ENCODE peak calls at places on chromosomes 1 and 21, in seven cellular contexts. A is HCT116, L is IMR-90, Q is OCI-LY7, W is neuronal stem cell, Y is mesendoderm, G is fibroblast of lung. C is an unnamed sample.

GRCh38 chr1:162081316-162081715 is 11.8 kb downstream of the NOS1AP start:
- DNase-seq in Y (no peak), L (no peak), Q (no peak), W (no peak), G (no peak), A (peak), C (no peak)

GRCh38 chr1:21652101-21652936 is 16.8 kb downstream of the RAP1GAP start:
- DNase-seq in Q (no peak), Y (peak), G (no peak), A (no peak), L (no peak), W (no peak), C (no peak)

GRCh38 chr1:119982006-119982405 is 85.7 kb upstream of the ADAM30 start:
- DNase-seq in Y (no peak), W (no peak), L (peak), A (no peak), Q (no peak), G (no peak), C (no peak)

GRCh38 chr1:53765656-53766055 is 26.7 kb upstream of the GLIS1 start:
- DNase-seq in Y (peak), A (no peak), L (peak), W (no peak), Q (no peak), G (peak), C (no peak)

GRCh38 chr1:39115271-39116110 is 89.0 kb upstream of the MACF1 start:
- DNase-seq in Y (no peak), G (peak), A (no peak), W (no peak), L (peak), Q (no peak), C (no peak)

GRCh38 chr21:39258207-39258606 is 55.2 kb downstream of the BRWD1 start:
- DNase-seq in G (no peak), Q (no peak), L (no peak), Y (peak), A (no peak), W (no peak), C (no peak)

GRCh38 chr1:164619006-164619784 is 60.2 kb downstream of the PBX1 start:
- DNase-seq in W (no peak), G (no peak), Q (no peak), Y (no peak), A (no peak), L (no peak), C (no peak)

GRCh38 chr1:214861615-214862014 is 220.9 kb upstream of the KCNK2 start:
- DNase-seq in Q (no peak), G (no peak), A (no peak), L (peak), Y (no peak), W (no peak), C (no peak)

GRCh38 chr1:57474097-57474750 is 50.4 kb upstream of the DAB1 start:
- DNase-seq in A (no peak), L (peak), G (peak), Q (no peak), W (no peak), Y (no peak), C (no peak)

GRCh38 chr21:38027901-38028300 is 111.6 kb upstream of the KCNJ6 start:
- DNase-seq in A (no peak), W (no peak), L (no peak), Q (no peak), G (no peak), Y (no peak), C (no peak)

GRCh38 chr1:112544753-112545152 is 36.0 kb downstream of the WNT2B start:
- DNase-seq in L (peak), A (no peak), W (no peak), Q (no peak), G (peak), Y (no peak), C (no peak)

GRCh38 chr21:35503646-35504045 is 454.5 kb upstream of the RUNX1 start:
- DNase-seq in Y (peak), W (no peak), A (no peak), L (peak), Q (no peak), G (no peak), C (no peak)

GRCh38 chr1:56375184-56375837 is 204.1 kb downstream of the PLPP3 start:
- DNase-seq in A (no peak), L (peak), W (no peak), Q (no peak), Y (no peak), G (peak), C (no peak)

GRCh38 chr1:210132582-210132981 is 100.0 kb upstream of the SERTAD4 start:
- DNase-seq in W (peak), G (peak), Q (peak), L (peak), A (no peak), Y (peak), C (no peak)

GRCh38 chr1:24027838-24028468 is 47.8 kb upstream of the SRSF10 start:
- DNase-seq in Y (no peak), A (no peak), W (no peak), L (peak), G (peak), Q (peak), C (no peak)

GRCh38 chr1:102107441-102107840 is 110.7 kb upstream of the OLFM3 start:
- DNase-seq in Y (peak), Q (no peak), W (peak), L (no peak), A (no peak), G (no peak), C (no peak)

GRCh38 chr1:113534130-113534817 is 144.0 kb downstream of the MAGI3 start:
- DNase-seq in Y (peak), A (no peak), W (no peak), Q (no peak), L (peak), G (peak), C (no peak)

GRCh38 chr1:169466259-169467230 is 19.2 kb downstream of the SLC19A2 start:
- DNase-seq in G (peak), W (no peak), Q (peak), L (peak), Y (peak), A (peak), C (no peak)

GRCh38 chr1:54289939-54290233 is 89.9 kb downstream of the MRPL37 start:
- DNase-seq in L (no peak), Q (no peak), Y (no peak), G (no peak), A (no peak), W (no peak), C (no peak)

GRCh38 chr1:156775799-156776198 is 8.5 kb downstream of the PRCC start:
- DNase-seq in Q (no peak), W (no peak), G (no peak), A (no peak), Y (no peak), L (no peak), C (no peak)

GRCh38 chr1:156376146-156376545 is 7.1 kb downstream of the RHBG start:
- DNase-seq in L (peak), A (no peak), W (no peak), Y (peak), Q (no peak), G (peak), C (no peak)

GRCh38 chr1:115665319-115665718 is 23.5 kb downstream of the VANGL1 start:
- DNase-seq in G (no peak), W (no peak), A (no peak), L (no peak), Y (no peak), Q (no peak), C (no peak)

GRCh38 chr1:115668579-115668978 is 26.8 kb downstream of the VANGL1 start:
- DNase-seq in L (peak), G (peak), W (no peak), Y (no peak), A (peak), Q (no peak), C (no peak)

GRCh38 chr1:115666206-115666605 is 24.4 kb downstream of the VANGL1 start:
- DNase-seq in Y (no peak), L (no peak), Q (no peak), G (no peak), A (no peak), W (no peak), C (no peak)

GRCh38 chr1:115666702-115667101 is 24.9 kb downstream of the VANGL1 start:
- DNase-seq in Y (no peak), G (no peak), A (no peak), W (no peak), Q (no peak), L (no peak), C (no peak)

GRCh38 chr1:115665746-115666145 is 24.0 kb downstream of the VANGL1 start:
- DNase-seq in Q (no peak), Y (no peak), W (no peak), G (no peak), A (no peak), L (no peak), C (no peak)
- H3K27ac ChIP-seq in Q (no peak), Y (no peak), W (no peak), G (no peak), A (no peak), L (no peak), C (no peak)

GRCh38 chr1:2810899-2811525 is 9.5 kb upstream of the TTC34 start:
- DNase-seq in A (no peak), W (no peak), G (no peak), Q (no peak), L (no peak), Y (no peak), C (no peak)
- H3K27ac ChIP-seq in A (no peak), W (no peak), G (no peak), Q (no peak), L (no peak), Y (no peak), C (no peak)

GRCh38 chr1:26315874-26316850 is 1.6 kb upstream of the CD52 start:
- DNase-seq in W (no peak), L (no peak), G (no peak), Y (no peak), A (no peak), Q (peak), C (no peak)

GRCh38 chr1:26320896-26321295 is 3.1 kb downstream of the CD52 start:
- DNase-seq in L (no peak), A (no peak), G (no peak), Y (no peak), W (no peak), Q (no peak), C (no peak)

GRCh38 chr1:26317612-26318337 is at the start of gene CD52:
- DNase-seq in G (no peak), Y (peak), L (no peak), A (no peak), Q (peak), W (no peak), C (no peak)

GRCh38 chr1:26318338-26319064 is 743 bp downstream of the CD52 start:
- DNase-seq in L (no peak), G (no peak), Y (no peak), W (no peak), A (no peak), Q (peak), C (no peak)

DNA sequence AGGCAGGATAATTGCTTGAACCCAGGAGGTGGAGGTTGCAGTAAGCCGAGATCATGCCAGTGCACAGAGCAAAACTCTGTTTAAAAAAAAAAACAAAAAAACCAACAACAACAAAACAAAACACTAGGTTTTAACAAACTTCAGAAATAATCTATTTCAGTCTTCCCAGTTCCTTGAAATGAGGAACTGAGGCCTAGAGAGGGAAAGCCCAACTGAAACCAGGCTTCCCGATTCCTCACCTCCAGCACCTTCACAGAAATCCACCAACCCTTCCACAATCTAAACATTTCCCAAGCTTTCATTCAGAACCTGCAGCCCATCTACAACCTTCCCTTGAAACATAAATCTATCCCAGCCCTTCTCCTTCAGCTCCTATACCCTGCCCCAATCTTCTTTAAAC is 615 bp upstream of the CD52 start:
- DNase-seq in L (no peak), W (no peak), Y (no peak), Q (no peak), A (no peak), G (no peak), C (no peak)
- H3K27ac ChIP-seq in L (no peak), W (no peak), Y (no peak), Q (peak), A (no peak), G (no peak), C (no peak)

GRCh38 chr1:235408503-235408960 is 41.3 kb downstream of the TBCE start:
- DNase-seq in A (no peak), L (no peak), Y (no peak), G (no peak), Q (no peak), W (no peak), C (no peak)

GRCh38 chr1:235410467-235410866 is 43.2 kb downstream of the TBCE start:
- DNase-seq in L (no peak), Q (no peak), G (no peak), W (no peak), Y (no peak), A (no peak), C (no peak)

GRCh38 chr1:235411489-235412486 is 44.6 kb downstream of the TBCE start:
- DNase-seq in A (no peak), W (no peak), G (no peak), Y (peak), L (no peak), Q (no peak), C (no peak)

GRCh38 chr1:235407419-235407818 is 40.2 kb downstream of the TBCE start:
- DNase-seq in G (no peak), A (no peak), L (no peak), Y (no peak), Q (no peak), W (no peak), C (no peak)

GRCh38 chr1:235409045-235409820 is 42.0 kb downstream of the TBCE start:
- DNase-seq in Y (no peak), A (no peak), L (no peak), Q (no peak), G (no peak), W (no peak), C (no peak)
- H3K27ac ChIP-seq in Y (no peak), A (peak), L (no peak), Q (no peak), G (no peak), W (no peak), C (no peak)

DNA sequence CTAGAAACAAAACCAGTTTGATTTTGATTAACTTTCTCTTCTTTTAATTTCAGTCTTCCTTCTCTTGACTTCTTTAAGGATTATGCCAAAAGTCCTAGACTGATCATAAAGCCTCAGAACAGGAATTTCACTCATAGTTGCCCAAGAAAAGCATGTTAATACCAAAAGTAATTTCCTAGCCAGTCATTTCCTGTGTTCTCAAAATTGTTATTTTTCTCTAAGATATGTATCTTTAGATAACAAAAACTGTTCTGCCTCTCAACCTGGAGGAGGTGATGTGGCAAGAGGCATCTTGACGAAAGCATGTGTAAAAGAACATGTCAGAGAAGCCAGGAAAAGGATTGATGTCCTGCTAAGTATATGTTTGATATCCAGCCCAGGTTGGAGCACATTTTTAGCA is 78.0 kb upstream of the IPO9 start:
- DNase-seq in G (peak), Y (no peak), L (peak), Q (no peak), A (no peak), W (no peak), C (no peak)
- H3K27ac ChIP-seq in G (no peak), Y (no peak), L (peak), Q (no peak), A (no peak), W (peak), C (no peak)

GRCh38 chr1:37449936-37450335 is 24.4 kb upstream of the ZC3H12A start:
- DNase-seq in Y (no peak), L (no peak), A (no peak), G (no peak), Q (peak), W (no peak), C (no peak)

GRCh38 chr1:37453647-37454046 is 20.7 kb upstream of the ZC3H12A start:
- DNase-seq in A (no peak), W (no peak), Q (no peak), L (no peak), G (no peak), Y (no peak), C (no peak)

GRCh38 chr1:37455516-37455915 is 18.9 kb upstream of the ZC3H12A start:
- DNase-seq in Q (no peak), G (no peak), W (no peak), A (no peak), Y (no peak), L (no peak), C (no peak)

GRCh38 chr1:37448691-37449417 is 25.5 kb upstream of the ZC3H12A start:
- DNase-seq in A (no peak), L (peak), Q (no peak), Y (peak), W (no peak), G (no peak), C (no peak)

GRCh38 chr1:37452416-37452815 is 22.0 kb upstream of the ZC3H12A start:
- DNase-seq in L (no peak), Y (no peak), Q (no peak), W (no peak), A (no peak), G (no peak), C (no peak)
- H3K27ac ChIP-seq in L (no peak), Y (peak), Q (no peak), W (no peak), A (no peak), G (no peak), C (no peak)

DNA sequence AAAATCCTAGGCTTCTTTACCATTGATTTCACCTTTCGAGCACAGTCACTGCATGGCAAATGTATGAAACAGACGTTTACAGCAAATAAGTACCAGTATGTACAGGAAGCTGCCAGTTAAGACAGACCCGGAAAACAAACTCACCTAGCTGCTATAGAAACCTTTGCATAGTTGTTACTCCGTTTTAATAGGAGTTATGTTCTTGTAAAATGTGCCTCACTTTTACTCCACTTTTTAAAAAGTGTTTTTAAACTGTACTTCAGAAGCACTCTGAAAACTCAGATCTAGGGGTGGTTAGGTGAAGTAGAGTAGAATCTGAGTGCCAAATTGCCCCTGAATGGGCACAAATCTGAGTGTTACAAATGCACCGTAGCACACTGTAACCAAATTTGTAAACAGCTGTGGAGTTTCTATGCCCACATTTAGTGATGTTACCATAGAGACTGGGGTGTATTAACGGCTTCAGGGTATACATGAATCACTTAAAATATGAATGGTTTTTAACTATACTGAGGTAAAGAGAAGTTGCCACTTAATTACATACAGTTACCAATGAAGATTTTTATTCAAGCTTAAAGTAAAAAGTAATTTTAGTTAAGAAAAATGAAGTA is 30.7 kb downstream of the CNIH4 start:
- DNase-seq in G (no peak), Y (no peak), A (no peak), Q (no peak), L (no peak), W (no peak), C (no peak)
- H3K27ac ChIP-seq in G (no peak), Y (no peak), A (no peak), Q (no peak), L (no peak), W (no peak), C (no peak)

DNA sequence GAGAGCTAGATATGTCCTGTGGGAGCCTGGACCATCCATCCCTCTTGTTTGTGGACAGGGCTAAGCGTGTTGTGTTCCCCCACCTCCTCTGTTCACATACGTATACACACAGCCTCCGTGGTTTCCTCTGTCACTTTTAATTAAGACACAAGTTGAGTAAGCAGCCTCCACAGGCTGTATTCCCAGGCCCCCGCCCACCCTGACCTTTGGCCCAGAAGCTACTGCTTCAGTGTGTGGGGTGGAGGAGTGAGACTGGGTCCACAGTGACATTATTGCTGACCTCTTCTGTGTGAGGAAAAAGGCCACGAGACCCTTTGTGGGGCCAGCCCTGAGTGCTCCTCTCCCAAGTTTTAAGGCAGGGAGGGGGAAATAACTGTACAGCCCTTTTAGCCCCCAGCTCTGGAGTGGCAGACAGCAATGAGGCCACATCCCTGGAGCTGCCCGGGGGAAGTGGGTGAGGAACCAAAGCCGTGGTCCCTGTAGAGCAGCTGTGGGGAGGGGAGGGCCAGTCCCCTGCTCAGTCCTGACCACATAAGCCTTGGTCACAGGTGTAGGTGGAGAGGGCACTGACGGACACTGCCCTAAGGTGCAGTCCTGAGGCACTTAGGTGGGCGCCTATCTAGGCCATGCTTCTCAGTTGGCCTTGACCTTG is 4.4 kb downstream of the ELOVL1 start:
- DNase-seq in Q (peak), Y (no peak), G (no peak), L (no peak), A (no peak), W (no peak), C (no peak)
- H3K27ac ChIP-seq in Q (no peak), Y (no peak), G (no peak), L (no peak), A (peak), W (no peak), C (no peak)

C was measured in caudate nucleus.